ENCODE peak calls at places on chromosome 10, in six cellular contexts. A, X, P, L, S and I are unnamed samples. For H3K36me3, the result is how much of the 10 kb centered on the place peaks cover.

GRCh38 chr10:3666525-3667302 is 118.3 kb downstream of the KLF6 start:
- DNase-seq in A (no peak), X (no peak), P (no peak), L (no peak), S (peak), I (no peak)

GRCh38 chr10:88064608-88065383 is 201.4 kb downstream of the PTEN start:
- DNase-seq in A (no peak), X (no peak), P (no peak), L (no peak), S (peak), I (no peak)

GRCh38 chr10:108249940-108250339 is 1085.4 kb upstream of the SORCS1 start:
- DNase-seq in A (no peak), X (no peak), P (no peak), L (no peak), S (no peak), I (peak)

GRCh38 chr10:75408512-75408881 is 6.9 kb upstream of the ZNF503 start:
- DNase-seq in A (no peak), X (no peak), P (no peak), L (peak), S (no peak), I (peak)

GRCh38 chr10:78944658-78945333 is 124.0 kb upstream of the ZMIZ1 start:
- DNase-seq in A (peak), X (peak), P (no peak), L (peak), S (peak), I (no peak)

GRCh38 chr10:21061184-21061583 is 164.1 kb upstream of the NEBL start:
- DNase-seq in A (no peak), X (no peak), P (no peak), L (no peak), S (no peak), I (no peak)

GRCh38 chr10:114526112-114526496 is 121.8 kb upstream of the AFAP1L2 start:
- DNase-seq in A (peak), X (no peak), P (no peak), L (no peak), S (no peak), I (no peak)

GRCh38 chr10:132710746-132711617 is 75.0 kb downstream of the NKX6-2 start:
- DNase-seq in A (no peak), X (no peak), P (no peak), L (no peak), S (no peak), I (no peak)

GRCh38 chr10:1661861-1662260 is 75.5 kb downstream of the ADARB2 start:
- DNase-seq in A (no peak), X (no peak), P (no peak), L (no peak), S (no peak), I (no peak)

GRCh38 chr10:104231784-104232612 is at the start of gene CFAP43:
- DNase-seq in A (peak), X (peak), P (peak), L (peak), S (peak), I (peak)

GRCh38 chr10:9992656-9993055 is 1025.0 kb upstream of the CELF2 start:
- DNase-seq in A (no peak), X (no peak), P (no peak), L (peak), S (no peak), I (peak)

GRCh38 chr10:10222288-10222945 is 795.3 kb upstream of the CELF2 start:
- DNase-seq in A (peak), X (no peak), P (no peak), L (no peak), S (no peak), I (no peak)

GRCh38 chr10:101675115-101675514 is 19.9 kb downstream of the FBXW4 start:
- DNase-seq in A (no peak), X (no peak), P (no peak), L (no peak), S (no peak), I (no peak)

GRCh38 chr10:124428207-124428777 is 9.6 kb upstream of the OAT start:
- DNase-seq in A (no peak), X (peak), P (no peak), L (no peak), S (peak), I (no peak)

GRCh38 chr10:103427866-103428265 is 24.3 kb downstream of the CALHM2 start:
- DNase-seq in A (no peak), X (no peak), P (no peak), L (no peak), S (no peak), I (no peak)

GRCh38 chr10:124697837-124698559 is 46.2 kb downstream of the FAM53B start:
- DNase-seq in A (no peak), X (no peak), P (peak), L (no peak), S (no peak), I (peak)

GRCh38 chr10:106355450-106355849 is 809.1 kb downstream of the SORCS1 start:
- DNase-seq in A (no peak), X (peak), P (no peak), L (no peak), S (no peak), I (peak)

GRCh38 chr10:42875792-42876191 is 93.2 kb downstream of the BMS1 start:
- DNase-seq in A (peak), X (peak), P (no peak), L (no peak), S (no peak), I (no peak)

GRCh38 chr10:86953747-86954680 is 3.4 kb downstream of the MMRN2 start:
- DNase-seq in A (peak), X (no peak), P (no peak), L (peak), S (no peak), I (peak)
- H3K4me3 ChIP-seq in A (no peak), X (no peak), P (no peak), L (no peak), S (no peak), I (no peak)

GRCh38 chr10:48431871-48432270 is 125.4 kb downstream of the MAPK8 start:
- DNase-seq in A (no peak), X (no peak), P (no peak), L (no peak), S (no peak), I (no peak)
- H3K36me3 ChIP-seq in A (under half), X (under half), P (under half), L (under half), S (under half), I (under half)

DNA sequence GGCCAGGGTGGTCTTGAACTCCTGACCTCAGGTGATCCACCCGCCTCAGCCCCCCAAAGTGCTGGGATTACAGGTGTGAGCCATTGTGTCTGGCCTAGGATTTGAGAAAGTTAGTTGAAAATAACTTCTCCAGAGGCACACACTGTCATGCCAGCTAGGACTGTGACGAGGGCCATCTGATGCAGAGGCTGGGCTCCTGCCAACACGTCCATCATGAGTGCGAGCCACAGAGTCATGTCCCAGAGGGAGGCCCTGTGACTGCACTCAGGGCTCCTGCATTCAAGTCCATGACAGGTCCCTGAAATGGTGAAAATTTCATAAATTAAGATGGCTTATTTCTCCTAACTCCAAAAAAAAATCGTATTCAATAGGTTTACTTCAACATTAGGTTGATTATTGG is 17.1 kb downstream of the C10orf120 start:
- DNase-seq in A (no peak), X (no peak), P (no peak), L (no peak), S (no peak), I (no peak)
- H3K4me3 ChIP-seq in A (no peak), X (no peak), P (no peak), L (no peak), S (no peak), I (no peak)

GRCh38 chr10:6244510-6244909 is 41.8 kb downstream of the PFKFB3 start:
- DNase-seq in A (no peak), X (no peak), P (no peak), L (no peak), S (no peak), I (no peak)

GRCh38 chr10:6240254-6240653 is 37.5 kb downstream of the PFKFB3 start:
- DNase-seq in A (no peak), X (no peak), P (no peak), L (no peak), S (peak), I (no peak)

GRCh38 chr10:6237189-6237496 is 34.4 kb downstream of the PFKFB3 start:
- DNase-seq in A (no peak), X (no peak), P (no peak), L (no peak), S (no peak), I (no peak)

GRCh38 chr10:6239213-6239991 is 36.7 kb downstream of the PFKFB3 start:
- DNase-seq in A (peak), X (peak), P (no peak), L (no peak), S (peak), I (no peak)

GRCh38 chr10:6242089-6242488 is 39.4 kb downstream of the PFKFB3 start:
- DNase-seq in A (no peak), X (no peak), P (no peak), L (no peak), S (peak), I (no peak)
- H3K36me3 ChIP-seq in A (under half), X (under half), P (under half), L (under half), S (under half), I (under half)

DNA sequence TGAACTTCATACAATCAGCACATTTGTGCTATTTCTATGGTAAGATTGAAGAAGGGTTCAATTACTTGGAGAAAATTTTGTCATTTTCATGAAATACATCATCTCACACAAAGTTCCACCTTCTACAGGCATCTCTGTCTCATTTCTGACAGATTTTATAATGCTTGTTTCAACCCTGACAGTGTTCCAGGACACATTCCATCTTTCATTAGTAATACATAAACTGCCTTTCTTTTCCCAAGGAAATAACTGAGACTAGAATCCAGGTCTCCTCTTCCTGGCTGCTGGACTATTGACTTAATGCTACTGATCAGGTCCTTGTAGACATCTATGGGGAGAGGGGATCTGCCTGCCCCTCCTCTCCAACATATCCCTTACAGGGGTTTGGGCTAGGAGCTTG is 70.1 kb upstream of the PLPP4 start:
- DNase-seq in A (no peak), X (no peak), P (no peak), L (no peak), S (no peak), I (no peak)
- H3K4me3 ChIP-seq in A (no peak), X (no peak), P (no peak), L (no peak), S (no peak), I (no peak)

DNA sequence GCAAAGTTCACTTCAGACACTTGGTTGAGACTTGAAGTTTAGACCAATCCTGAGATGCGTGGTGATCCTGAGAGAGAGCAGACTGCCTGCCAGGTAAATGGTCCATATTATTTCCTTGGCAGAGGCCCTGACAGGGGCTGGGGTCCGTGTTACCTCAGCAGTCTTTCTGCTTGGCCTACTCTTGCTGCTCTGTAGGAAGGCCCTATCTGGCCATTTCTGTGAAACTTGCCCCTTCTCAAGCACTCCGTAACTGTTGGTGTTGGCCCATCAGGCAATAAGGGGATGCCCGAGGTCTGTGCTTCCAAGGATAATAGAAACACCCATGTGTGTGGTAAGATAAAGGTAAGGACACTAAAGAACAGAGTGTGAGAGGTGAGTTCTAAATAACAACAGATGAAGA is 20.0 kb downstream of the LOXL4 start:
- DNase-seq in A (no peak), X (no peak), P (no peak), L (no peak), S (no peak), I (no peak)
- H3K36me3 ChIP-seq in A (under half), X (under half), P (under half), L (under half), S (half or more), I (under half)

DNA sequence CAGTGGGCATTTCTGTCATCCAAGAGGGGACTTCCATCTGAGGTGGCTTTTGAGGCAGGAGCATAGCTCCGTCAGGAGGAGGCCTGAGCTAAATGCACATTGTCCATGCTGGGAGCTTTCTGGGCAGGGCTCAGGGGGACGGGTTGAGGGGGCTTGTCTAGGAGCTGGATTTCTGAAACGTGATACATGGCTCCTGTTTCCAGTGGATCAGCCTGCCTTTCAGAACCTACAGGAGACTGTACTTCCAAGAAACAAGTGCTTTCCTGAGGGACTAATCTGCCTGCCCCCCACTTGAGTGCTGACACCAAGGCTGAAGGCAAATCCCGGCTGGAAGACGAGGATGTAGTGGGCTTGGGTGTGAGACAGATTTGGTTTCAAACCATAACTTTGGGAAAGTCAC is 40.5 kb upstream of the GDF10 start:
- DNase-seq in A (no peak), X (no peak), P (no peak), L (no peak), S (no peak), I (no peak)
- H3K4me3 ChIP-seq in A (no peak), X (no peak), P (no peak), L (no peak), S (no peak), I (no peak)